ENCODE peak calls at places on chromosomes 4 and X, in ten cellular contexts. L, T, B, I, R, N, M, E, P and O are unnamed samples.

GRCh38 chrX:136666088-136666487 is 18.1 kb downstream of the CD40LG start:
- DNase-seq in L (no peak), T (no peak), B (no peak), I (no peak), R (no peak), N (no peak), M (no peak), E (no peak), P (no peak), O (no peak)

GRCh38 chr4:156764145-156764544 is 207.5 kb downstream of the PDGFC start:
- DNase-seq in L (peak; percentile 49), T (no peak), B (no peak), I (no peak), R (no peak), N (no peak), M (no peak), E (no peak), P (no peak), O (no peak)

GRCh38 chr4:26330186-26330787 is 9.5 kb downstream of the RBPJ start:
- DNase-seq in L (peak; percentile 76), T (no peak), B (peak; percentile 21), I (peak; percentile 68), R (no peak), N (no peak), M (peak; percentile 74), E (no peak), P (no peak), O (peak; percentile 50)

GRCh38 chr4:101989551-101989950 is 199.0 kb downstream of the BANK1 start:
- DNase-seq in L (no peak), T (no peak), B (no peak), I (no peak), R (no peak), N (no peak), M (no peak), E (no peak), P (no peak), O (no peak)

GRCh38 chr4:51831133-51831532 is 11.8 kb upstream of the DCUN1D4 start:
- DNase-seq in L (peak; percentile 68), T (no peak), B (peak; percentile 23), I (peak; percentile 51), R (peak; percentile 91), N (peak; percentile 72), M (peak; percentile 60), E (no peak), P (peak; percentile 64), O (peak; percentile 89)

GRCh38 chr4:384311-385010 is 46.8 kb downstream of the ZNF141 start:
- DNase-seq in L (no peak), T (no peak), B (no peak), I (no peak), R (no peak), N (no peak), M (no peak), E (no peak), P (no peak), O (no peak)

GRCh38 chr4:138035781-138036258 is 206.3 kb downstream of the SLC7A11 start:
- DNase-seq in L (peak; percentile 81), T (no peak), B (peak; percentile 76), I (peak; percentile 81), R (peak; percentile 64), N (no peak), M (peak; percentile 80), E (no peak), P (no peak), O (peak; percentile 26)

GRCh38 chr4:123588631-123589223 is 192.1 kb downstream of the SPRY1 start:
- DNase-seq in L (peak; percentile 57), T (no peak), B (peak; percentile 86), I (peak; percentile 60), R (no peak), N (peak; percentile 78), M (no peak), E (no peak), P (no peak), O (peak; percentile 30)

GRCh38 chrX:38375888-38376287 is 23.5 kb downstream of the OTC start:
- DNase-seq in L (peak; percentile 16), T (peak; percentile 16), B (no peak), I (no peak), R (peak; percentile 42), N (no peak), M (peak; percentile 12), E (no peak), P (no peak), O (peak; percentile 28)

GRCh38 chr4:79445371-79445781 is 37.3 kb upstream of the GK2 start:
- DNase-seq in L (peak; percentile 16), T (peak; percentile 2), B (no peak), I (no peak), R (peak; percentile 52), N (no peak), M (no peak), E (no peak), P (no peak), O (no peak)

GRCh38 chr4:55742655-55743191 is 76.9 kb upstream of the EXOC1L start:
- DNase-seq in L (peak; percentile 45), T (no peak), B (no peak), I (peak; percentile 59), R (no peak), N (no peak), M (peak; percentile 5), E (no peak), P (no peak), O (no peak)

DNA sequence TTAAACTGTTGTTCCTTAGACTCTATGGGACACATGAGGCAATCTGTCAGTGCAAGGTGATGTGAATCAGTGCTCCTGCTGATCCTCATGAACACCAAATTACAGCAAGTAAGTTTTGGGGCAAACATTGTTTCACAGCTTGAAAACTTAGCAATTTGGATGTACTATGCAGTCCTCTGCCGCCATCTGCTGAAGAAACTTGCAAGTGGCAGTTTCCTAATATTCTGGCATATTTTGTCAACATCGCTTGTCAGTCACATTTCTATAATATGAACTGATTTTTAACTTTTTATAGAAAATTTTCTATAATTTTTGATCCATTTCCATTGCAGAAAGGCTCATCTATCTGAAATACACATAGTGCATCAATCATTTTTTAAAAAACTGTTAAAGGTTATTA is 56.3 kb downstream of the ZAR1 start:
- DNase-seq in L (peak; percentile 67), T (no peak), B (no peak), I (peak; percentile 52), R (peak; percentile 65), N (no peak), M (peak; percentile 51), E (no peak), P (no peak), O (no peak)
- H3K36me3 ChIP-seq in L (peaks cover 54% of the 10 kb centered on the region), T (peaks cover 55% of the 10 kb centered on the region), B (peaks cover 23% of the 10 kb centered on the region), I (peaks cover 26% of the 10 kb centered on the region), R (peaks cover 84% of the 10 kb centered on the region), N (peaks cover 96% of the 10 kb centered on the region), M (peaks cover 19% of the 10 kb centered on the region), E (peaks cover 73% of the 10 kb centered on the region), P (no peaks in the 10 kb centered on the region), O (peaks cover 20% of the 10 kb centered on the region)

DNA sequence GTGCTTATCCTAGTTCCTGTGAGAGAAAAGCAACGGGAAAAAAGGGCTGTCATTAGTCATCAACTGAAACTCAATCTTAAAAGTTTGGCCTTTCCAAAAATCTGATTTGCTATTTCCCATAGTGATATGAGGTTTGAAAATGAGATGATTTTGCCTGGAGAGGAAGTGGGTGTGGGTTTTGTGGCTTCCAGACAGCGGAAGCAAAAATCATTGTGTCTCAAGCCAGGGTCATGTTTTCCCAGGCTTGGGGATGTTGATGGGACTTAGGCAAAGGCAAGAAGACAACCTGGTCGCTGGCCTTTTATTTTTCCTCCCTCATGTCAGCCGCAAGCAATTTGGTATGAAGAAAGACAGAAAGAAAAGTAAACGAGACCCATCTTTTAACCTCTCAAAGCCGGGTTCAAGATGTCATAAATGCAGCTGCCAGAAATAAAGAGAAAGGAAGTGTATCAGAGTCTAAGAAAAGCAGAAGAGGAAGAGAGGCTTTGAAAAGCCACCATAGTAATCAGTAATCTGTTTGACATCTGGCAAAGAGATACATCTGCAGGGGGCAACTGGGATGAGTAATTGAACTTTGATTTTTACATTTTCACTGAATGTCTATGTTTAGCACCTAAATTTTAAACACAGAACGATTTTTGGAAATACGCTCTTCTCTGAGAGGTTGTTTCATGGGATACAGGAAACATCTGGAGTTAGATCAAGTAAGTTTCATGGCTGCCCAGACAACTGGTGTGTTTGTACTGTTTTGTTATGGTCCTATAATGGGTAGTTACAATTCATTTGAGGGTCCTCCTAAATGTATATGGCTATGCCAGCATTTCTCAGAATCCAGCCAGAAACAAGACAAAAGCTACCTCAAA is 521.6 kb upstream of the SLIT2 start:
- DNase-seq in L (peak; percentile 12), T (no peak), B (no peak), I (peak; percentile 43), R (no peak), N (no peak), M (peak; percentile 86), E (no peak), P (no peak), O (no peak)
- H3K4me3 ChIP-seq in L (no peak overlapping the region), T (no peak overlapping the region), B (no peak overlapping the region), I (no peak overlapping the region), R (no peak overlapping the region), N (no peak overlapping the region), M (no peak overlapping the region), E (no peak overlapping the region), P (no peak overlapping the region), O (no peak overlapping the region)

DNA sequence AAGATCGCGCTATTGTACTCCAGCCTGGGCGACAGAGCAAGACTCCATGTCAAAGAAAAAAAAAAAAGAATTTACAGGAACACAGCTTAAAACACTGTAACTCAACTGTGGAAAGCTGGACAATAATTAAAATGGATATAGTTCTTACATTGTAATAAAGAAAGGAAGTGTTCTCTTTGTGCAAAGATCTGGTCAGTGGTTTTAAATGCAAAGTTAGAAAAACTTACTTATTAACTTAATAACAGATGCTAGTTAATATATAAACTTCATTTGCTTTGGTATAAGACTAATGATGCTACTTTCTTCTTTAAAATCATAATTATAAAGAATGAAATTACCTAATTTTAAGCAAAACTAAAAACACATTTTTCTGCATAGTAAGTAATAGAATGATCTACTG is 2024.1 kb upstream of the TENM3 start:
- DNase-seq in L (no peak), T (no peak), B (no peak), I (no peak), R (no peak), N (no peak), M (no peak), E (no peak), P (no peak), O (no peak)
- H3K4me1 ChIP-seq in L (no peaks in the 10 kb centered on the region), T (no peaks in the 10 kb centered on the region), B (no peaks in the 10 kb centered on the region), I (no peaks in the 10 kb centered on the region), R (no peaks in the 10 kb centered on the region), N (no peaks in the 10 kb centered on the region), M (no peaks in the 10 kb centered on the region), E (no peaks in the 10 kb centered on the region), P (no peaks in the 10 kb centered on the region), O (no peaks in the 10 kb centered on the region)

DNA sequence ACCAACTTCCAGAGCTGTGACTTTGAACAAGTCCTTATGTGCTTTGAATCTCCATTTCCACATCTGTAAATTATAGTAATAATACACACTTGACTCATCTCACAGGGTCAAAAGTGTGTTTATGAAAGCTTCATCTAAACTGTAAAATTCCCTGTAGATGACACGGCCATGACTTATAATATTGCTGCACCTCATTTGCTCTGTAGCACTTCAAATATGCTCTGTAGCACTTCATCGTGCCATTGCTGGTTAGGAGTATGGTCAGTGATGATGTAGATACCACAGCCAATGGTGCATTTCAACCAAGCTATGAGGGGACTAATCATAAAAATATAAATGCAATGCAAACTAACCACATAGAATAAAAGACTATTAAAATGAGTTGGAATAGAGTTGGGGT is 318.6 kb downstream of the ANK2 start:
- DNase-seq in L (peak; percentile 92), T (no peak), B (no peak), I (peak; percentile 97), R (no peak), N (no peak), M (no peak), E (no peak), P (no peak), O (no peak)
- H3K36me3 ChIP-seq in L (no peaks in the 10 kb centered on the region), T (peaks cover 25% of the 10 kb centered on the region), B (no peaks in the 10 kb centered on the region), I (no peaks in the 10 kb centered on the region), R (peaks cover 89% of the 10 kb centered on the region), N (peaks cover 9% of the 10 kb centered on the region), M (no peaks in the 10 kb centered on the region), E (peaks cover 67% of the 10 kb centered on the region), P (no peaks in the 10 kb centered on the region), O (no peaks in the 10 kb centered on the region)